ENCODE peak calls at places on chromosomes 3 and 15, in eight cellular contexts. One of them, this sample, is unnamed.

GRCh38 chr3:114557791-114558190 is 264.0 kb downstream of the TIGIT start:
- DNase-seq in foreskin keratinocyte: no peak
- DNase-seq in M059J: peak; percentile 43
- DNase-seq in hepatic stellate cell: no peak
- DNase-seq in midbrain: no peak
- DNase-seq in activated CD8-positive, alpha-beta memory T cell treated with anti-CD3 and anti-CD28 coated beads for 48 hours: no peak
- DNase-seq in stimulated activated CD4-positive, alpha-beta T cell treated with anti-CD3 and anti-CD28 coated beads, TNF-alpha, amount 100 ng/mL, for 1 hour: no peak
- DNase-seq in NCI-H524 treated with DMSO at 0.1 percent for 48 hours: no peak
- DNase-seq in this sample: no peak

GRCh38 chr3:56801597-56802410 is at the start of gene ARHGEF3:
- DNase-seq in hepatic stellate cell: peak; percentile 78
- DNase-seq in M059J: peak; percentile 60
- DNase-seq in stimulated activated CD4-positive, alpha-beta T cell treated with anti-CD3 and anti-CD28 coated beads, TNF-alpha, amount 100 ng/mL, for 1 hour: peak; percentile 69
- DNase-seq in midbrain: peak; percentile 86
- DNase-seq in foreskin keratinocyte: peak; percentile 74
- DNase-seq in activated CD8-positive, alpha-beta memory T cell treated with anti-CD3 and anti-CD28 coated beads for 48 hours: peak; percentile 75
- DNase-seq in NCI-H524 treated with DMSO at 0.1 percent for 48 hours: peak; percentile 27
- DNase-seq in this sample: peak; percentile 93

GRCh38 chr3:150535204-150535603 is 11.1 kb downstream of the SERP1 start:
- DNase-seq in stimulated activated CD4-positive, alpha-beta T cell treated with anti-CD3 and anti-CD28 coated beads, TNF-alpha, amount 100 ng/mL, for 1 hour: no peak
- DNase-seq in midbrain: no peak
- DNase-seq in NCI-H524 treated with DMSO at 0.1 percent for 48 hours: no peak
- DNase-seq in hepatic stellate cell: no peak
- DNase-seq in activated CD8-positive, alpha-beta memory T cell treated with anti-CD3 and anti-CD28 coated beads for 48 hours: no peak
- DNase-seq in foreskin keratinocyte: no peak
- DNase-seq in M059J: no peak
- DNase-seq in this sample: no peak

GRCh38 chr15:90884719-90885431 is 571 bp downstream of the FES start:
- DNase-seq in activated CD8-positive, alpha-beta memory T cell treated with anti-CD3 and anti-CD28 coated beads for 48 hours: no peak
- DNase-seq in foreskin keratinocyte: no peak
- DNase-seq in NCI-H524 treated with DMSO at 0.1 percent for 48 hours: no peak
- DNase-seq in midbrain: no peak
- DNase-seq in stimulated activated CD4-positive, alpha-beta T cell treated with anti-CD3 and anti-CD28 coated beads, TNF-alpha, amount 100 ng/mL, for 1 hour: no peak
- DNase-seq in M059J: no peak
- DNase-seq in hepatic stellate cell: no peak
- DNase-seq in this sample: no peak

GRCh38 chr15:64157599-64158125 is 5.2 kb downstream of the PPIB start:
- DNase-seq in midbrain: no peak
- DNase-seq in foreskin keratinocyte: no peak
- DNase-seq in NCI-H524 treated with DMSO at 0.1 percent for 48 hours: no peak
- DNase-seq in hepatic stellate cell: no peak
- DNase-seq in stimulated activated CD4-positive, alpha-beta T cell treated with anti-CD3 and anti-CD28 coated beads, TNF-alpha, amount 100 ng/mL, for 1 hour: no peak
- DNase-seq in activated CD8-positive, alpha-beta memory T cell treated with anti-CD3 and anti-CD28 coated beads for 48 hours: no peak
- DNase-seq in M059J: no peak
- DNase-seq in this sample: no peak

GRCh38 chr15:34647569-34648334 is 64.3 kb upstream of the GOLGA8B start:
- DNase-seq in stimulated activated CD4-positive, alpha-beta T cell treated with anti-CD3 and anti-CD28 coated beads, TNF-alpha, amount 100 ng/mL, for 1 hour: no peak
- DNase-seq in midbrain: no peak
- DNase-seq in hepatic stellate cell: no peak
- DNase-seq in NCI-H524 treated with DMSO at 0.1 percent for 48 hours: no peak
- DNase-seq in foreskin keratinocyte: no peak
- DNase-seq in activated CD8-positive, alpha-beta memory T cell treated with anti-CD3 and anti-CD28 coated beads for 48 hours: no peak
- DNase-seq in M059J: no peak
- DNase-seq in this sample: no peak

GRCh38 chr15:57865294-57865693 is 158.8 kb downstream of the POLR2M start:
- DNase-seq in NCI-H524 treated with DMSO at 0.1 percent for 48 hours: no peak
- DNase-seq in hepatic stellate cell: no peak
- DNase-seq in foreskin keratinocyte: no peak
- DNase-seq in activated CD8-positive, alpha-beta memory T cell treated with anti-CD3 and anti-CD28 coated beads for 48 hours: no peak
- DNase-seq in midbrain: no peak
- DNase-seq in M059J: no peak
- DNase-seq in stimulated activated CD4-positive, alpha-beta T cell treated with anti-CD3 and anti-CD28 coated beads, TNF-alpha, amount 100 ng/mL, for 1 hour: no peak
- DNase-seq in this sample: no peak

GRCh38 chr3:117586161-117586560 is 876.6 kb downstream of the TUSC7 start:
- DNase-seq in activated CD8-positive, alpha-beta memory T cell treated with anti-CD3 and anti-CD28 coated beads for 48 hours: no peak
- DNase-seq in hepatic stellate cell: no peak
- DNase-seq in foreskin keratinocyte: no peak
- DNase-seq in M059J: no peak
- DNase-seq in stimulated activated CD4-positive, alpha-beta T cell treated with anti-CD3 and anti-CD28 coated beads, TNF-alpha, amount 100 ng/mL, for 1 hour: no peak
- DNase-seq in midbrain: no peak
- DNase-seq in NCI-H524 treated with DMSO at 0.1 percent for 48 hours: no peak
- DNase-seq in this sample: no peak

GRCh38 chr15:44798815-44799214 is 62.5 kb downstream of the TRIM69 start:
- DNase-seq in foreskin keratinocyte: no peak
- DNase-seq in midbrain: no peak
- DNase-seq in NCI-H524 treated with DMSO at 0.1 percent for 48 hours: peak; percentile 87
- DNase-seq in activated CD8-positive, alpha-beta memory T cell treated with anti-CD3 and anti-CD28 coated beads for 48 hours: no peak
- DNase-seq in stimulated activated CD4-positive, alpha-beta T cell treated with anti-CD3 and anti-CD28 coated beads, TNF-alpha, amount 100 ng/mL, for 1 hour: no peak
- DNase-seq in hepatic stellate cell: peak; percentile 11
- DNase-seq in M059J: peak; percentile 13
- DNase-seq in this sample: no peak

GRCh38 chr15:99954361-99955180 is 221.3 kb upstream of the LYSMD4 start:
- DNase-seq in midbrain: no peak
- DNase-seq in M059J: peak; percentile 42
- DNase-seq in activated CD8-positive, alpha-beta memory T cell treated with anti-CD3 and anti-CD28 coated beads for 48 hours: no peak
- DNase-seq in stimulated activated CD4-positive, alpha-beta T cell treated with anti-CD3 and anti-CD28 coated beads, TNF-alpha, amount 100 ng/mL, for 1 hour: no peak
- DNase-seq in NCI-H524 treated with DMSO at 0.1 percent for 48 hours: no peak
- DNase-seq in foreskin keratinocyte: no peak
- DNase-seq in hepatic stellate cell: no peak
- DNase-seq in this sample: no peak

GRCh38 chr3:184058029-184058428 is 5.2 kb downstream of the HTR3C start:
- DNase-seq in stimulated activated CD4-positive, alpha-beta T cell treated with anti-CD3 and anti-CD28 coated beads, TNF-alpha, amount 100 ng/mL, for 1 hour: no peak
- DNase-seq in hepatic stellate cell: no peak
- DNase-seq in M059J: peak; percentile 76
- DNase-seq in NCI-H524 treated with DMSO at 0.1 percent for 48 hours: no peak
- DNase-seq in activated CD8-positive, alpha-beta memory T cell treated with anti-CD3 and anti-CD28 coated beads for 48 hours: no peak
- DNase-seq in foreskin keratinocyte: no peak
- DNase-seq in midbrain: no peak
- DNase-seq in this sample: no peak

GRCh38 chr3:172687501-172687900 is 23.4 kb downstream of the NCEH1 start:
- DNase-seq in activated CD8-positive, alpha-beta memory T cell treated with anti-CD3 and anti-CD28 coated beads for 48 hours: no peak
- DNase-seq in midbrain: no peak
- DNase-seq in hepatic stellate cell: no peak
- DNase-seq in NCI-H524 treated with DMSO at 0.1 percent for 48 hours: peak; percentile 21
- DNase-seq in M059J: no peak
- DNase-seq in stimulated activated CD4-positive, alpha-beta T cell treated with anti-CD3 and anti-CD28 coated beads, TNF-alpha, amount 100 ng/mL, for 1 hour: no peak
- DNase-seq in foreskin keratinocyte: no peak
- DNase-seq in this sample: no peak

GRCh38 chr15:38263996-38264395 is 11.4 kb downstream of the SPRED1 start:
- DNase-seq in foreskin keratinocyte: no peak
- DNase-seq in hepatic stellate cell: no peak
- DNase-seq in midbrain: no peak
- DNase-seq in NCI-H524 treated with DMSO at 0.1 percent for 48 hours: no peak
- DNase-seq in activated CD8-positive, alpha-beta memory T cell treated with anti-CD3 and anti-CD28 coated beads for 48 hours: no peak
- DNase-seq in M059J: peak; percentile 74
- DNase-seq in stimulated activated CD4-positive, alpha-beta T cell treated with anti-CD3 and anti-CD28 coated beads, TNF-alpha, amount 100 ng/mL, for 1 hour: no peak
- DNase-seq in this sample: no peak

GRCh38 chr15:34795267-34796081 is at the start of gene ACTC1:
- DNase-seq in stimulated activated CD4-positive, alpha-beta T cell treated with anti-CD3 and anti-CD28 coated beads, TNF-alpha, amount 100 ng/mL, for 1 hour: no peak
- DNase-seq in NCI-H524 treated with DMSO at 0.1 percent for 48 hours: peak; percentile 53
- DNase-seq in hepatic stellate cell: peak; percentile 75
- DNase-seq in midbrain: no peak
- DNase-seq in foreskin keratinocyte: no peak
- DNase-seq in M059J: peak; percentile 62
- DNase-seq in activated CD8-positive, alpha-beta memory T cell treated with anti-CD3 and anti-CD28 coated beads for 48 hours: no peak
- DNase-seq in this sample: no peak

GRCh38 chr3:73709712-73710111 is 85.0 kb upstream of the PDZRN3 start:
- DNase-seq in NCI-H524 treated with DMSO at 0.1 percent for 48 hours: no peak
- DNase-seq in activated CD8-positive, alpha-beta memory T cell treated with anti-CD3 and anti-CD28 coated beads for 48 hours: no peak
- DNase-seq in foreskin keratinocyte: no peak
- DNase-seq in stimulated activated CD4-positive, alpha-beta T cell treated with anti-CD3 and anti-CD28 coated beads, TNF-alpha, amount 100 ng/mL, for 1 hour: no peak
- DNase-seq in M059J: no peak
- DNase-seq in midbrain: no peak
- DNase-seq in hepatic stellate cell: no peak
- DNase-seq in this sample: no peak